ENCODE peak calls at places on chromosomes 12 and 14, in four cellular contexts. One of them, this sample, is unnamed.

GRCh38 chr14:32939254-32940065 is 781 bp downstream of the NPAS3 start:
- DNase-seq in kidney: peak; percentile 95
- DNase-seq in NCI-H2029 treated with DMSO at 0.1 percent for 48 hours: peak; percentile 97
- DNase-seq in islet precursor cell: peak; percentile 85
- DNase-seq in this sample: peak; percentile 79

GRCh38 chr12:131738196-131738595 is 27.3 kb downstream of the SFSWAP start:
- DNase-seq in kidney: no peak
- DNase-seq in NCI-H2029 treated with DMSO at 0.1 percent for 48 hours: no peak
- DNase-seq in islet precursor cell: no peak
- DNase-seq in this sample: no peak

GRCh38 chr14:85576161-85576560 is 46.2 kb downstream of the FLRT2 start:
- DNase-seq in kidney: no peak
- DNase-seq in NCI-H2029 treated with DMSO at 0.1 percent for 48 hours: no peak
- DNase-seq in islet precursor cell: no peak
- DNase-seq in this sample: no peak

GRCh38 chr14:98721061-98721460 is 550.9 kb downstream of the BCL11B start:
- DNase-seq in kidney: no peak
- DNase-seq in NCI-H2029 treated with DMSO at 0.1 percent for 48 hours: no peak
- DNase-seq in islet precursor cell: no peak
- DNase-seq in this sample: no peak

GRCh38 chr12:107736914-107737313 is 24.0 kb downstream of the PRDM4 start:
- DNase-seq in kidney: no peak
- DNase-seq in NCI-H2029 treated with DMSO at 0.1 percent for 48 hours: no peak
- DNase-seq in islet precursor cell: peak; percentile 13
- DNase-seq in this sample: no peak

GRCh38 chr12:98572010-98572409 is 21.5 kb upstream of the SLC25A3 start:
- DNase-seq in kidney: no peak
- DNase-seq in NCI-H2029 treated with DMSO at 0.1 percent for 48 hours: no peak
- DNase-seq in islet precursor cell: peak; percentile 61
- DNase-seq in this sample: no peak

GRCh38 chr12:107134558-107134957 is 41.2 kb upstream of the CRY1 start:
- DNase-seq in kidney: no peak
- DNase-seq in NCI-H2029 treated with DMSO at 0.1 percent for 48 hours: no peak
- DNase-seq in islet precursor cell: peak; percentile 76
- DNase-seq in this sample: no peak

GRCh38 chr14:66495214-66496098 is 9.3 kb downstream of the CCDC196 start:
- DNase-seq in kidney: no peak
- DNase-seq in NCI-H2029 treated with DMSO at 0.1 percent for 48 hours: no peak
- DNase-seq in islet precursor cell: peak; percentile 53
- DNase-seq in this sample: no peak

GRCh38 chr12:93128332-93128707 is 199.2 kb upstream of the EEA1 start:
- DNase-seq in kidney: peak; percentile 51
- DNase-seq in NCI-H2029 treated with DMSO at 0.1 percent for 48 hours: peak; percentile 94
- DNase-seq in islet precursor cell: no peak
- DNase-seq in this sample: peak; percentile 39

GRCh38 chr12:117151195-117152031 is 38.9 kb downstream of the FBXO21 start:
- DNase-seq in kidney: peak; percentile 78
- DNase-seq in NCI-H2029 treated with DMSO at 0.1 percent for 48 hours: no peak
- DNase-seq in islet precursor cell: peak; percentile 92
- DNase-seq in this sample: no peak

GRCh38 chr12:49763006-49763591 is 21.7 kb downstream of the TMBIM6 start:
- DNase-seq in kidney: peak; percentile 81
- DNase-seq in NCI-H2029 treated with DMSO at 0.1 percent for 48 hours: no peak
- DNase-seq in islet precursor cell: peak; percentile 86
- DNase-seq in this sample: peak; percentile 50

GRCh38 chr12:4564819-4565218 is 2.8 kb downstream of the DYRK4 start:
- DNase-seq in kidney: no peak
- DNase-seq in NCI-H2029 treated with DMSO at 0.1 percent for 48 hours: no peak
- DNase-seq in islet precursor cell: no peak
- DNase-seq in this sample: no peak

GRCh38 chr12:21941522-21942376 is 523 bp upstream of the ABCC9 start:
- DNase-seq in kidney: peak; percentile 91
- DNase-seq in NCI-H2029 treated with DMSO at 0.1 percent for 48 hours: no peak
- DNase-seq in islet precursor cell: peak; percentile 82
- DNase-seq in this sample: no peak

GRCh38 chr12:90653051-90653450 is 301.9 kb downstream of the CCER1 start:
- DNase-seq in kidney: no peak
- DNase-seq in NCI-H2029 treated with DMSO at 0.1 percent for 48 hours: no peak
- DNase-seq in islet precursor cell: peak; percentile 86
- DNase-seq in this sample: no peak

GRCh38 chr12:114339626-114340025 is 66.3 kb downstream of the TBX5 start:
- DNase-seq in kidney: no peak
- DNase-seq in NCI-H2029 treated with DMSO at 0.1 percent for 48 hours: no peak
- DNase-seq in islet precursor cell: no peak
- DNase-seq in this sample: no peak

This sample was measured in breast epithelium.